ENCODE peak calls at places on chromosomes 13 and 19, in eight cellular contexts. One of them, this sample, is unnamed.

GRCh38 chr13:52399708-52400107 is 6.3 kb downstream of the THSD1 start:
- DNase-seq in bronchial epithelial cell: peak; percentile 52
- DNase-seq in right atrium auricular region: no peak
- DNase-seq in endothelial cell: no peak
- DNase-seq in neural crest cell: no peak
- DNase-seq in WTC11: no peak
- DNase-seq in psoas muscle: no peak
- DNase-seq in ovary: no peak
- DNase-seq in this sample: no peak

GRCh38 chr19:43639507-43640423 is at the start of gene CADM4:
- DNase-seq in bronchial epithelial cell: no peak
- DNase-seq in right atrium auricular region: no peak
- DNase-seq in endothelial cell: peak; percentile 55
- DNase-seq in neural crest cell: no peak
- DNase-seq in WTC11: peak; percentile 38
- DNase-seq in psoas muscle: peak; percentile 23
- DNase-seq in ovary: peak; percentile 40
- DNase-seq in this sample: no peak

GRCh38 chr19:52566588-52566987 is 3.5 kb upstream of the ZNF701 start:
- DNase-seq in bronchial epithelial cell: peak; percentile 93
- DNase-seq in right atrium auricular region: no peak
- DNase-seq in endothelial cell: no peak
- DNase-seq in neural crest cell: no peak
- DNase-seq in WTC11: no peak
- DNase-seq in psoas muscle: no peak
- DNase-seq in ovary: no peak
- DNase-seq in this sample: no peak

GRCh38 chr13:101661839-101662238 is 209.4 kb downstream of the ITGBL1 start:
- DNase-seq in bronchial epithelial cell: no peak
- DNase-seq in right atrium auricular region: no peak
- DNase-seq in endothelial cell: no peak
- DNase-seq in neural crest cell: no peak
- DNase-seq in WTC11: no peak
- DNase-seq in psoas muscle: no peak
- DNase-seq in ovary: no peak
- DNase-seq in this sample: no peak

GRCh38 chr19:31349160-31349881 is at the start of gene TSHZ3:
- DNase-seq in bronchial epithelial cell: peak; percentile 52
- DNase-seq in right atrium auricular region: peak; percentile 80
- DNase-seq in endothelial cell: peak; percentile 67
- DNase-seq in neural crest cell: peak; percentile 43
- DNase-seq in WTC11: peak; percentile 82
- DNase-seq in psoas muscle: peak; percentile 81
- DNase-seq in ovary: peak; percentile 91
- DNase-seq in this sample: peak; percentile 55

GRCh38 chr13:106318941-106319411 is 216.5 kb downstream of the EFNB2 start:
- DNase-seq in bronchial epithelial cell: peak; percentile 99
- DNase-seq in right atrium auricular region: no peak
- DNase-seq in endothelial cell: no peak
- DNase-seq in neural crest cell: no peak
- DNase-seq in WTC11: no peak
- DNase-seq in psoas muscle: no peak
- DNase-seq in ovary: no peak
- DNase-seq in this sample: no peak

GRCh38 chr13:51342706-51343105 is 3.2 kb downstream of the SERPINE3 start:
- DNase-seq in bronchial epithelial cell: peak; percentile 47
- DNase-seq in right atrium auricular region: no peak
- DNase-seq in endothelial cell: no peak
- DNase-seq in neural crest cell: no peak
- DNase-seq in WTC11: no peak
- DNase-seq in psoas muscle: no peak
- DNase-seq in ovary: no peak
- DNase-seq in this sample: no peak

GRCh38 chr13:69324109-69324886 is 783.3 kb upstream of the ATXN8OS start:
- DNase-seq in bronchial epithelial cell: peak; percentile 8
- DNase-seq in right atrium auricular region: no peak
- DNase-seq in endothelial cell: no peak
- DNase-seq in neural crest cell: no peak
- DNase-seq in WTC11: no peak
- DNase-seq in psoas muscle: no peak
- DNase-seq in ovary: no peak
- DNase-seq in this sample: no peak

GRCh38 chr13:106587787-106588186 is 19.9 kb upstream of the ARGLU1 start:
- DNase-seq in bronchial epithelial cell: peak; percentile 69
- DNase-seq in right atrium auricular region: no peak
- DNase-seq in endothelial cell: no peak
- DNase-seq in neural crest cell: no peak
- DNase-seq in WTC11: no peak
- DNase-seq in psoas muscle: no peak
- DNase-seq in ovary: no peak
- DNase-seq in this sample: no peak

GRCh38 chr13:82772802-82773201 is 1109.5 kb downstream of the SLITRK1 start:
- DNase-seq in bronchial epithelial cell: no peak
- DNase-seq in right atrium auricular region: no peak
- DNase-seq in endothelial cell: no peak
- DNase-seq in neural crest cell: no peak
- DNase-seq in WTC11: no peak
- DNase-seq in psoas muscle: no peak
- DNase-seq in ovary: no peak
- DNase-seq in this sample: no peak

GRCh38 chr13:50805805-50806204 is 37.7 kb downstream of the DLEU7 start:
- DNase-seq in bronchial epithelial cell: peak; percentile 20
- DNase-seq in right atrium auricular region: no peak
- DNase-seq in endothelial cell: no peak
- DNase-seq in neural crest cell: no peak
- DNase-seq in WTC11: no peak
- DNase-seq in psoas muscle: no peak
- DNase-seq in ovary: no peak
- DNase-seq in this sample: no peak

GRCh38 chr13:30149248-30149647 is 158.1 kb downstream of the KATNAL1 start:
- DNase-seq in bronchial epithelial cell: no peak
- DNase-seq in right atrium auricular region: no peak
- DNase-seq in endothelial cell: no peak
- DNase-seq in neural crest cell: no peak
- DNase-seq in WTC11: no peak
- DNase-seq in psoas muscle: no peak
- DNase-seq in ovary: no peak
- DNase-seq in this sample: no peak

GRCh38 chr13:53165201-53165600 is 136.6 kb downstream of the OLFM4 start:
- DNase-seq in bronchial epithelial cell: no peak
- DNase-seq in right atrium auricular region: no peak
- DNase-seq in endothelial cell: no peak
- DNase-seq in neural crest cell: no peak
- DNase-seq in WTC11: no peak
- DNase-seq in psoas muscle: no peak
- DNase-seq in ovary: no peak
- DNase-seq in this sample: no peak

GRCh38 chr13:110525328-110526319 is 35.9 kb downstream of the RAB20 start:
- DNase-seq in bronchial epithelial cell: no peak
- DNase-seq in right atrium auricular region: no peak
- DNase-seq in endothelial cell: no peak
- DNase-seq in neural crest cell: no peak
- DNase-seq in WTC11: no peak
- DNase-seq in psoas muscle: no peak
- DNase-seq in ovary: no peak
- DNase-seq in this sample: no peak

GRCh38 chr13:103757361-103757760 is 691.1 kb upstream of the SLC10A2 start:
- DNase-seq in bronchial epithelial cell: no peak
- DNase-seq in right atrium auricular region: no peak
- DNase-seq in endothelial cell: no peak
- DNase-seq in neural crest cell: no peak
- DNase-seq in WTC11: no peak
- DNase-seq in psoas muscle: no peak
- DNase-seq in ovary: no peak
- DNase-seq in this sample: no peak

GRCh38 chr13:101709952-101710351 is 257.5 kb downstream of the ITGBL1 start:
- DNase-seq in bronchial epithelial cell: no peak
- DNase-seq in right atrium auricular region: no peak
- DNase-seq in endothelial cell: no peak
- DNase-seq in neural crest cell: no peak
- DNase-seq in WTC11: no peak
- DNase-seq in psoas muscle: no peak
- DNase-seq in ovary: no peak
- DNase-seq in this sample: no peak

GRCh38 chr13:94711561-94712286 is 621 bp downstream of the SOX21 start:
- DNase-seq in bronchial epithelial cell: no peak
- DNase-seq in right atrium auricular region: no peak
- DNase-seq in endothelial cell: no peak
- DNase-seq in neural crest cell: peak; percentile 36
- DNase-seq in WTC11: peak; percentile 41
- DNase-seq in psoas muscle: no peak
- DNase-seq in ovary: no peak
- DNase-seq in this sample: peak; percentile 22

GRCh38 chr13:45196622-45197021 is 4.2 kb downstream of the KCTD4 start:
- DNase-seq in bronchial epithelial cell: peak; percentile 94
- DNase-seq in right atrium auricular region: no peak
- DNase-seq in endothelial cell: no peak
- DNase-seq in neural crest cell: no peak
- DNase-seq in WTC11: no peak
- DNase-seq in psoas muscle: no peak
- DNase-seq in ovary: no peak
- DNase-seq in this sample: no peak

GRCh38 chr13:57630661-57631606 is 610 bp upstream of the PCDH17 start:
- DNase-seq in bronchial epithelial cell: peak; percentile 78
- DNase-seq in right atrium auricular region: no peak
- DNase-seq in endothelial cell: no peak
- DNase-seq in neural crest cell: peak; percentile 25
- DNase-seq in WTC11: no peak
- DNase-seq in psoas muscle: no peak
- DNase-seq in ovary: no peak
- DNase-seq in this sample: no peak

GRCh38 chr13:30442854-30443379 is 20.6 kb downstream of the UBE2L5 start:
- DNase-seq in bronchial epithelial cell: no peak
- DNase-seq in right atrium auricular region: no peak
- DNase-seq in endothelial cell: no peak
- DNase-seq in neural crest cell: no peak
- DNase-seq in WTC11: no peak
- DNase-seq in psoas muscle: no peak
- DNase-seq in ovary: no peak
- DNase-seq in this sample: no peak

GRCh38 chr13:41655997-41656396 is 198.6 kb downstream of the RGCC start:
- DNase-seq in bronchial epithelial cell: no peak
- DNase-seq in right atrium auricular region: no peak
- DNase-seq in endothelial cell: no peak
- DNase-seq in neural crest cell: no peak
- DNase-seq in WTC11: no peak
- DNase-seq in psoas muscle: no peak
- DNase-seq in ovary: no peak
- DNase-seq in this sample: no peak

GRCh38 chr19:48818234-48818823 is 7.5 kb upstream of the BCAT2 start:
- DNase-seq in bronchial epithelial cell: no peak
- DNase-seq in right atrium auricular region: no peak
- DNase-seq in endothelial cell: no peak
- DNase-seq in neural crest cell: no peak
- DNase-seq in WTC11: no peak
- DNase-seq in psoas muscle: no peak
- DNase-seq in ovary: no peak
- DNase-seq in this sample: no peak

GRCh38 chr19:44990966-44991365 is 10.3 kb upstream of the RELB start:
- DNase-seq in bronchial epithelial cell: no peak
- DNase-seq in right atrium auricular region: no peak
- DNase-seq in endothelial cell: no peak
- DNase-seq in neural crest cell: no peak
- DNase-seq in WTC11: no peak
- DNase-seq in psoas muscle: no peak
- DNase-seq in ovary: no peak
- DNase-seq in this sample: no peak

DNA sequence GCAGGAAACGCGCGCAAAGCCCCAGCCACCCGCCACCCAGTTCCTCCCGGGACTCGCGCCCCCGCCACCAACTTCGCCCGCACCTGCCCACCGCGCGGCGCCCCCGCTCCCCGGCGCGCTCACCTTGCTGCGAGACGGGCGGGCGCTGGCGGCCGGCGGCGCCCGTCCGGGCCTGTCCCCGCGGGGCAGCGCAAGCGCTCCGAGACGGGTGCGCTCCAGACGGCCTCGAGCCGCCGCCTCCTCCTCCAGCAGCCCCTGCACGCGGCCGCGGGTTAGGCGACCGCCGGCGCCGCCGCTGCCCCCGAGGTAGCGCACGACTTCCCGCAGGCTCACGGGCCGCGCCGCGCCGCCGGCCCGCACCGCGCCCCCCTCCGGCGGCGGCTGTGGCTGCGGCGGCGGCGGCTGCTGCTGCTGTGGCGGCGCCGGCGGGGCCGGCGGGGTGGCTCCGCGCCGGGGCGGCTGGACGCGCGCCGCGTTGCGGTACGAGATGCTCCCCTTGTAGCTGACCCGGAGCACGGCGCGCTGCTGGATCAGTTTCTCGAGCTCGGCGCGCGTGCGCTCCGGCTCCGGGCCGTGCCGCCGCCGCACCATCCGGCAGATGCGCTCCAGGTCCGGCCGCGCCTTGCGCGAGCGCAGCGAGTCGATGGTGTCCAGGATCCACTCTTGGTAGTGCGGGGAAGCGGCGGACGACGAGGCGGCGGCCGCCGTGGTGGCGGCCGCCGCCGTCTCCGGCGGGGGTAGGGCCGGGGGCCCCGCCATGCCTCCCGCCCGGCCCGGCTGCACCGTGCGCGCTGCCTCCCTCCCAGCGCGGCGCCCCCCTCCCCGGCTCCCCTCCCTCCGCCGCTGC is 666 bp downstream of the SAMD1 start:
- DNase-seq in bronchial epithelial cell: no peak
- DNase-seq in right atrium auricular region: no peak
- DNase-seq in endothelial cell: peak; percentile 57
- DNase-seq in neural crest cell: peak; percentile 51
- DNase-seq in WTC11: peak; percentile 54
- DNase-seq in psoas muscle: peak; percentile 69
- DNase-seq in ovary: peak; percentile 59
- DNase-seq in this sample: peak; percentile 45
- TF ChIP-seq CTCF in bronchial epithelial cell: no peak
- TF ChIP-seq CTCF in right atrium auricular region: peak; percentile 19
- TF ChIP-seq CTCF in endothelial cell: peak; percentile 9
- TF ChIP-seq CTCF in neural crest cell: no peak
- TF ChIP-seq CTCF in WTC11: no peak
- TF ChIP-seq CTCF in psoas muscle: no peak
- TF ChIP-seq CTCF in ovary: no peak
- TF ChIP-seq CTCF in this sample: no peak

GRCh38 chr19:38441660-38442348 is 8.3 kb downstream of the RYR1 start:
- DNase-seq in bronchial epithelial cell: no peak
- DNase-seq in right atrium auricular region: no peak
- DNase-seq in endothelial cell: peak; percentile 33
- DNase-seq in neural crest cell: no peak
- DNase-seq in WTC11: peak; percentile 51
- DNase-seq in psoas muscle: no peak
- DNase-seq in ovary: no peak
- DNase-seq in this sample: no peak
- TF ChIP-seq CTCF in bronchial epithelial cell: no peak
- TF ChIP-seq CTCF in right atrium auricular region: no peak
- TF ChIP-seq CTCF in endothelial cell: no peak
- TF ChIP-seq CTCF in neural crest cell: no peak
- TF ChIP-seq CTCF in WTC11: no peak
- TF ChIP-seq CTCF in psoas muscle: no peak
- TF ChIP-seq CTCF in ovary: no peak
- TF ChIP-seq CTCF in this sample: peak; percentile 16

GRCh38 chr19:10259162-10259905 is 7.3 kb downstream of the MRPL4 start:
- DNase-seq in bronchial epithelial cell: peak; percentile 88
- DNase-seq in right atrium auricular region: peak; percentile 87
- DNase-seq in endothelial cell: peak; percentile 93
- DNase-seq in neural crest cell: peak; percentile 94
- DNase-seq in WTC11: peak; percentile 96
- DNase-seq in psoas muscle: peak; percentile 82
- DNase-seq in ovary: peak; percentile 84
- DNase-seq in this sample: peak; percentile 84
- TF ChIP-seq CTCF in bronchial epithelial cell: peak; percentile 88
- TF ChIP-seq CTCF in right atrium auricular region: peak; percentile 57
- TF ChIP-seq CTCF in endothelial cell: peak; percentile 82
- TF ChIP-seq CTCF in neural crest cell: peak; percentile 77
- TF ChIP-seq CTCF in WTC11: peak; percentile 52
- TF ChIP-seq CTCF in psoas muscle: peak; percentile 68
- TF ChIP-seq CTCF in ovary: peak; percentile 56
- TF ChIP-seq CTCF in this sample: peak; percentile 71

GRCh38 chr19:1321539-1321938 is 35.9 kb downstream of the EFNA2 start:
- DNase-seq in bronchial epithelial cell: no peak
- DNase-seq in right atrium auricular region: no peak
- DNase-seq in endothelial cell: no peak
- DNase-seq in neural crest cell: no peak
- DNase-seq in WTC11: no peak
- DNase-seq in psoas muscle: no peak
- DNase-seq in ovary: no peak
- DNase-seq in this sample: no peak
- TF ChIP-seq CTCF in bronchial epithelial cell: no peak
- TF ChIP-seq CTCF in right atrium auricular region: no peak
- TF ChIP-seq CTCF in endothelial cell: no peak
- TF ChIP-seq CTCF in neural crest cell: no peak
- TF ChIP-seq CTCF in WTC11: no peak
- TF ChIP-seq CTCF in psoas muscle: no peak
- TF ChIP-seq CTCF in ovary: no peak
- TF ChIP-seq CTCF in this sample: no peak

This sample was measured in progenitor cell of endocrine pancreas.